ENCODE peak calls at places on chromosomes 16 and 17, in seven cellular contexts. One of them, this sample, is unnamed.

GRCh38 chr16:27785307-27785678 is 235.3 kb downstream of the KATNIP start:
- DNase-seq in activated T-cell treated with anti-CD3 and anti-CD28 coated beads, Interleukin-2, amount 50 U/mL, for 72 hours: no peak
- DNase-seq in kidney glomerular epithelial cell: no peak
- DNase-seq in occipital lobe: no peak
- DNase-seq in progenitor cell of endocrine pancreas: no peak
- DNase-seq in T-helper 17 cell: no peak
- DNase-seq in astrocyte of the hippocampus: no peak
- DNase-seq in this sample: no peak

GRCh38 chr17:39979865-39980401 is 674 bp upstream of the PSMD3 start:
- DNase-seq in activated T-cell treated with anti-CD3 and anti-CD28 coated beads, Interleukin-2, amount 50 U/mL, for 72 hours: no peak
- DNase-seq in kidney glomerular epithelial cell: peak
- DNase-seq in occipital lobe: no peak
- DNase-seq in progenitor cell of endocrine pancreas: peak
- DNase-seq in T-helper 17 cell: no peak
- DNase-seq in astrocyte of the hippocampus: no peak
- DNase-seq in this sample: no peak

GRCh38 chr17:1720856-1721386 is 3.6 kb upstream of the WDR81 start:
- DNase-seq in activated T-cell treated with anti-CD3 and anti-CD28 coated beads, Interleukin-2, amount 50 U/mL, for 72 hours: peak
- DNase-seq in kidney glomerular epithelial cell: peak
- DNase-seq in occipital lobe: no peak
- DNase-seq in progenitor cell of endocrine pancreas: peak
- DNase-seq in T-helper 17 cell: peak
- DNase-seq in astrocyte of the hippocampus: peak
- DNase-seq in this sample: peak

GRCh38 chr17:58684003-58684402 is 7.8 kb downstream of the TEX14 start:
- DNase-seq in activated T-cell treated with anti-CD3 and anti-CD28 coated beads, Interleukin-2, amount 50 U/mL, for 72 hours: no peak
- DNase-seq in kidney glomerular epithelial cell: no peak
- DNase-seq in occipital lobe: no peak
- DNase-seq in progenitor cell of endocrine pancreas: no peak
- DNase-seq in T-helper 17 cell: no peak
- DNase-seq in astrocyte of the hippocampus: no peak
- DNase-seq in this sample: no peak

GRCh38 chr17:80565347-80566053 is 20.9 kb downstream of the RPTOR start:
- DNase-seq in activated T-cell treated with anti-CD3 and anti-CD28 coated beads, Interleukin-2, amount 50 U/mL, for 72 hours: no peak
- DNase-seq in kidney glomerular epithelial cell: no peak
- DNase-seq in occipital lobe: no peak
- DNase-seq in progenitor cell of endocrine pancreas: no peak
- DNase-seq in T-helper 17 cell: no peak
- DNase-seq in astrocyte of the hippocampus: peak
- DNase-seq in this sample: no peak

GRCh38 chr16:27579086-27579980 is 29.4 kb downstream of the KATNIP start:
- DNase-seq in activated T-cell treated with anti-CD3 and anti-CD28 coated beads, Interleukin-2, amount 50 U/mL, for 72 hours: no peak
- DNase-seq in kidney glomerular epithelial cell: peak
- DNase-seq in occipital lobe: no peak
- DNase-seq in progenitor cell of endocrine pancreas: no peak
- DNase-seq in T-helper 17 cell: no peak
- DNase-seq in astrocyte of the hippocampus: peak
- DNase-seq in this sample: no peak

GRCh38 chr16:53745753-53746258 is 41.9 kb downstream of the FTO start:
- DNase-seq in activated T-cell treated with anti-CD3 and anti-CD28 coated beads, Interleukin-2, amount 50 U/mL, for 72 hours: no peak
- DNase-seq in kidney glomerular epithelial cell: peak
- DNase-seq in occipital lobe: no peak
- DNase-seq in progenitor cell of endocrine pancreas: no peak
- DNase-seq in T-helper 17 cell: no peak
- DNase-seq in astrocyte of the hippocampus: peak
- DNase-seq in this sample: no peak

GRCh38 chr16:55171241-55171640 is 152.8 kb upstream of the IRX6 start:
- DNase-seq in activated T-cell treated with anti-CD3 and anti-CD28 coated beads, Interleukin-2, amount 50 U/mL, for 72 hours: no peak
- DNase-seq in kidney glomerular epithelial cell: no peak
- DNase-seq in occipital lobe: no peak
- DNase-seq in progenitor cell of endocrine pancreas: no peak
- DNase-seq in T-helper 17 cell: no peak
- DNase-seq in astrocyte of the hippocampus: no peak
- DNase-seq in this sample: no peak

GRCh38 chr17:44043326-44043725 is 23.1 kb downstream of the LSM12 start:
- DNase-seq in activated T-cell treated with anti-CD3 and anti-CD28 coated beads, Interleukin-2, amount 50 U/mL, for 72 hours: no peak
- DNase-seq in kidney glomerular epithelial cell: no peak
- DNase-seq in occipital lobe: no peak
- DNase-seq in progenitor cell of endocrine pancreas: no peak
- DNase-seq in T-helper 17 cell: no peak
- DNase-seq in astrocyte of the hippocampus: no peak
- DNase-seq in this sample: no peak

GRCh38 chr17:39705786-39706348 is 6.0 kb downstream of the ERBB2 start:
- DNase-seq in activated T-cell treated with anti-CD3 and anti-CD28 coated beads, Interleukin-2, amount 50 U/mL, for 72 hours: no peak
- DNase-seq in kidney glomerular epithelial cell: no peak
- DNase-seq in occipital lobe: no peak
- DNase-seq in progenitor cell of endocrine pancreas: no peak
- DNase-seq in T-helper 17 cell: no peak
- DNase-seq in astrocyte of the hippocampus: peak
- DNase-seq in this sample: no peak

GRCh38 chr17:69111794-69112193 is 29.9 kb downstream of the ABCA6 start:
- DNase-seq in activated T-cell treated with anti-CD3 and anti-CD28 coated beads, Interleukin-2, amount 50 U/mL, for 72 hours: no peak
- DNase-seq in kidney glomerular epithelial cell: no peak
- DNase-seq in occipital lobe: no peak
- DNase-seq in progenitor cell of endocrine pancreas: no peak
- DNase-seq in T-helper 17 cell: no peak
- DNase-seq in astrocyte of the hippocampus: no peak
- DNase-seq in this sample: no peak

GRCh38 chr16:49491111-49491670 is 117.6 kb downstream of the C16orf78 start:
- DNase-seq in activated T-cell treated with anti-CD3 and anti-CD28 coated beads, Interleukin-2, amount 50 U/mL, for 72 hours: no peak
- DNase-seq in kidney glomerular epithelial cell: no peak
- DNase-seq in occipital lobe: no peak
- DNase-seq in progenitor cell of endocrine pancreas: no peak
- DNase-seq in T-helper 17 cell: no peak
- DNase-seq in astrocyte of the hippocampus: no peak
- DNase-seq in this sample: no peak

GRCh38 chr16:73713817-73714495 is 582.7 kb upstream of the PSMD7 start:
- DNase-seq in activated T-cell treated with anti-CD3 and anti-CD28 coated beads, Interleukin-2, amount 50 U/mL, for 72 hours: no peak
- DNase-seq in kidney glomerular epithelial cell: no peak
- DNase-seq in occipital lobe: no peak
- DNase-seq in progenitor cell of endocrine pancreas: no peak
- DNase-seq in T-helper 17 cell: no peak
- DNase-seq in astrocyte of the hippocampus: no peak
- DNase-seq in this sample: no peak

GRCh38 chr17:43449470-43450202 is 34.1 kb upstream of the DHX8 start:
- DNase-seq in activated T-cell treated with anti-CD3 and anti-CD28 coated beads, Interleukin-2, amount 50 U/mL, for 72 hours: no peak
- DNase-seq in kidney glomerular epithelial cell: peak
- DNase-seq in occipital lobe: no peak
- DNase-seq in progenitor cell of endocrine pancreas: no peak
- DNase-seq in T-helper 17 cell: no peak
- DNase-seq in astrocyte of the hippocampus: no peak
- DNase-seq in this sample: no peak

GRCh38 chr16:85663891-85664321 is 24.8 kb downstream of the GINS2 start:
- DNase-seq in activated T-cell treated with anti-CD3 and anti-CD28 coated beads, Interleukin-2, amount 50 U/mL, for 72 hours: no peak
- DNase-seq in kidney glomerular epithelial cell: no peak
- DNase-seq in occipital lobe: no peak
- DNase-seq in progenitor cell of endocrine pancreas: no peak
- DNase-seq in T-helper 17 cell: no peak
- DNase-seq in astrocyte of the hippocampus: no peak
- DNase-seq in this sample: no peak

GRCh38 chr16:55835578-55835977 is 2.7 kb upstream of the CES1 start:
- DNase-seq in activated T-cell treated with anti-CD3 and anti-CD28 coated beads, Interleukin-2, amount 50 U/mL, for 72 hours: no peak
- DNase-seq in kidney glomerular epithelial cell: no peak
- DNase-seq in occipital lobe: no peak
- DNase-seq in progenitor cell of endocrine pancreas: no peak
- DNase-seq in T-helper 17 cell: no peak
- DNase-seq in astrocyte of the hippocampus: no peak
- DNase-seq in this sample: no peak

GRCh38 chr17:36885761-36886365 is 51.4 kb upstream of the LHX1 start:
- DNase-seq in activated T-cell treated with anti-CD3 and anti-CD28 coated beads, Interleukin-2, amount 50 U/mL, for 72 hours: no peak
- DNase-seq in kidney glomerular epithelial cell: no peak
- DNase-seq in occipital lobe: no peak
- DNase-seq in progenitor cell of endocrine pancreas: no peak
- DNase-seq in T-helper 17 cell: no peak
- DNase-seq in astrocyte of the hippocampus: no peak
- DNase-seq in this sample: no peak

GRCh38 chr16:19808061-19808621 is 76.5 kb downstream of the GPRC5B start:
- DNase-seq in activated T-cell treated with anti-CD3 and anti-CD28 coated beads, Interleukin-2, amount 50 U/mL, for 72 hours: peak
- DNase-seq in kidney glomerular epithelial cell: peak
- DNase-seq in occipital lobe: no peak
- DNase-seq in progenitor cell of endocrine pancreas: no peak
- DNase-seq in T-helper 17 cell: no peak
- DNase-seq in astrocyte of the hippocampus: peak
- DNase-seq in this sample: no peak

GRCh38 chr17:72976971-72977767 is 115.3 kb downstream of the SLC39A11 start:
- DNase-seq in activated T-cell treated with anti-CD3 and anti-CD28 coated beads, Interleukin-2, amount 50 U/mL, for 72 hours: no peak
- DNase-seq in kidney glomerular epithelial cell: peak
- DNase-seq in occipital lobe: no peak
- DNase-seq in progenitor cell of endocrine pancreas: no peak
- DNase-seq in T-helper 17 cell: no peak
- DNase-seq in astrocyte of the hippocampus: peak
- DNase-seq in this sample: no peak

GRCh38 chr17:82334622-82335394 is 1.2 kb upstream of the SECTM1 start:
- DNase-seq in activated T-cell treated with anti-CD3 and anti-CD28 coated beads, Interleukin-2, amount 50 U/mL, for 72 hours: no peak
- DNase-seq in kidney glomerular epithelial cell: no peak
- DNase-seq in occipital lobe: no peak
- DNase-seq in progenitor cell of endocrine pancreas: no peak
- DNase-seq in T-helper 17 cell: no peak
- DNase-seq in astrocyte of the hippocampus: peak
- DNase-seq in this sample: peak

GRCh38 chr17:64081802-64082799 is 47.8 kb downstream of the ERN1 start:
- DNase-seq in activated T-cell treated with anti-CD3 and anti-CD28 coated beads, Interleukin-2, amount 50 U/mL, for 72 hours: peak
- DNase-seq in kidney glomerular epithelial cell: peak
- DNase-seq in occipital lobe: no peak
- DNase-seq in progenitor cell of endocrine pancreas: no peak
- DNase-seq in T-helper 17 cell: peak
- DNase-seq in astrocyte of the hippocampus: peak
- DNase-seq in this sample: no peak

GRCh38 chr17:44781553-44782348 is 23.0 kb downstream of the ADAM11 start:
- DNase-seq in activated T-cell treated with anti-CD3 and anti-CD28 coated beads, Interleukin-2, amount 50 U/mL, for 72 hours: no peak
- DNase-seq in kidney glomerular epithelial cell: no peak
- DNase-seq in occipital lobe: no peak
- DNase-seq in progenitor cell of endocrine pancreas: no peak
- DNase-seq in T-helper 17 cell: no peak
- DNase-seq in astrocyte of the hippocampus: no peak
- DNase-seq in this sample: no peak

GRCh38 chr17:29379084-29379811 is 10.9 kb upstream of the TAOK1 start:
- DNase-seq in activated T-cell treated with anti-CD3 and anti-CD28 coated beads, Interleukin-2, amount 50 U/mL, for 72 hours: no peak
- DNase-seq in kidney glomerular epithelial cell: peak
- DNase-seq in occipital lobe: no peak
- DNase-seq in progenitor cell of endocrine pancreas: no peak
- DNase-seq in T-helper 17 cell: no peak
- DNase-seq in astrocyte of the hippocampus: peak
- DNase-seq in this sample: no peak

GRCh38 chr17:8225813-8226535 is 15.6 kb upstream of the AURKB start:
- DNase-seq in activated T-cell treated with anti-CD3 and anti-CD28 coated beads, Interleukin-2, amount 50 U/mL, for 72 hours: peak
- DNase-seq in kidney glomerular epithelial cell: peak
- DNase-seq in occipital lobe: peak
- DNase-seq in progenitor cell of endocrine pancreas: no peak
- DNase-seq in T-helper 17 cell: peak
- DNase-seq in astrocyte of the hippocampus: peak
- DNase-seq in this sample: peak

GRCh38 chr16:84367297-84367680 is 1.0 kb upstream of the ATP2C2 start:
- DNase-seq in activated T-cell treated with anti-CD3 and anti-CD28 coated beads, Interleukin-2, amount 50 U/mL, for 72 hours: no peak
- DNase-seq in kidney glomerular epithelial cell: no peak
- DNase-seq in occipital lobe: no peak
- DNase-seq in progenitor cell of endocrine pancreas: no peak
- DNase-seq in T-helper 17 cell: no peak
- DNase-seq in astrocyte of the hippocampus: no peak
- DNase-seq in this sample: no peak

GRCh38 chr16:66383551-66383950 is 17.1 kb downstream of the CDH5 start:
- DNase-seq in activated T-cell treated with anti-CD3 and anti-CD28 coated beads, Interleukin-2, amount 50 U/mL, for 72 hours: no peak
- DNase-seq in kidney glomerular epithelial cell: no peak
- DNase-seq in occipital lobe: no peak
- DNase-seq in progenitor cell of endocrine pancreas: no peak
- DNase-seq in T-helper 17 cell: no peak
- DNase-seq in astrocyte of the hippocampus: no peak
- DNase-seq in this sample: no peak

GRCh38 chr16:77227745-77228144 is 28.5 kb downstream of the SYCE1L start:
- DNase-seq in activated T-cell treated with anti-CD3 and anti-CD28 coated beads, Interleukin-2, amount 50 U/mL, for 72 hours: peak
- DNase-seq in kidney glomerular epithelial cell: no peak
- DNase-seq in occipital lobe: no peak
- DNase-seq in progenitor cell of endocrine pancreas: no peak
- DNase-seq in T-helper 17 cell: no peak
- DNase-seq in astrocyte of the hippocampus: no peak
- DNase-seq in this sample: no peak

GRCh38 chr17:33039874-33040273 is 48.2 kb downstream of the SPACA3 start:
- DNase-seq in activated T-cell treated with anti-CD3 and anti-CD28 coated beads, Interleukin-2, amount 50 U/mL, for 72 hours: no peak
- DNase-seq in kidney glomerular epithelial cell: peak
- DNase-seq in occipital lobe: no peak
- DNase-seq in progenitor cell of endocrine pancreas: no peak
- DNase-seq in T-helper 17 cell: no peak
- DNase-seq in astrocyte of the hippocampus: no peak
- DNase-seq in this sample: no peak

GRCh38 chr17:27155866-27156265 is 138.0 kb upstream of the WSB1 start:
- DNase-seq in activated T-cell treated with anti-CD3 and anti-CD28 coated beads, Interleukin-2, amount 50 U/mL, for 72 hours: no peak
- DNase-seq in kidney glomerular epithelial cell: no peak
- DNase-seq in occipital lobe: no peak
- DNase-seq in progenitor cell of endocrine pancreas: no peak
- DNase-seq in T-helper 17 cell: no peak
- DNase-seq in astrocyte of the hippocampus: no peak
- DNase-seq in this sample: no peak

GRCh38 chr17:18963126-18964017 is 11.4 kb downstream of the SLC5A10 start:
- DNase-seq in activated T-cell treated with anti-CD3 and anti-CD28 coated beads, Interleukin-2, amount 50 U/mL, for 72 hours: no peak
- DNase-seq in kidney glomerular epithelial cell: no peak
- DNase-seq in occipital lobe: no peak
- DNase-seq in progenitor cell of endocrine pancreas: no peak
- DNase-seq in T-helper 17 cell: no peak
- DNase-seq in astrocyte of the hippocampus: no peak
- DNase-seq in this sample: no peak

GRCh38 chr17:33725675-33726271 is 432.7 kb upstream of the ASIC2 start:
- DNase-seq in activated T-cell treated with anti-CD3 and anti-CD28 coated beads, Interleukin-2, amount 50 U/mL, for 72 hours: peak
- DNase-seq in kidney glomerular epithelial cell: no peak
- DNase-seq in occipital lobe: no peak
- DNase-seq in progenitor cell of endocrine pancreas: peak
- DNase-seq in T-helper 17 cell: no peak
- DNase-seq in astrocyte of the hippocampus: peak
- DNase-seq in this sample: no peak

GRCh38 chr16:16083421-16084156 is 134.2 kb downstream of the ABCC1 start:
- DNase-seq in activated T-cell treated with anti-CD3 and anti-CD28 coated beads, Interleukin-2, amount 50 U/mL, for 72 hours: peak
- DNase-seq in kidney glomerular epithelial cell: peak
- DNase-seq in occipital lobe: no peak
- DNase-seq in progenitor cell of endocrine pancreas: no peak
- DNase-seq in T-helper 17 cell: no peak
- DNase-seq in astrocyte of the hippocampus: no peak
- DNase-seq in this sample: no peak

GRCh38 chr16:69013991-69014390 is 91.5 kb upstream of the HAS3 start:
- DNase-seq in activated T-cell treated with anti-CD3 and anti-CD28 coated beads, Interleukin-2, amount 50 U/mL, for 72 hours: no peak
- DNase-seq in kidney glomerular epithelial cell: no peak
- DNase-seq in occipital lobe: no peak
- DNase-seq in progenitor cell of endocrine pancreas: no peak
- DNase-seq in T-helper 17 cell: no peak
- DNase-seq in astrocyte of the hippocampus: no peak
- DNase-seq in this sample: no peak

GRCh38 chr16:56246051-56246817 is 54.9 kb downstream of the GNAO1 start:
- DNase-seq in activated T-cell treated with anti-CD3 and anti-CD28 coated beads, Interleukin-2, amount 50 U/mL, for 72 hours: no peak
- DNase-seq in kidney glomerular epithelial cell: peak
- DNase-seq in occipital lobe: peak
- DNase-seq in progenitor cell of endocrine pancreas: no peak
- DNase-seq in T-helper 17 cell: no peak
- DNase-seq in astrocyte of the hippocampus: peak
- DNase-seq in this sample: no peak

GRCh38 chr16:28494141-28494851 is at the start of gene APOBR:
- DNase-seq in activated T-cell treated with anti-CD3 and anti-CD28 coated beads, Interleukin-2, amount 50 U/mL, for 72 hours: peak
- DNase-seq in kidney glomerular epithelial cell: no peak
- DNase-seq in occipital lobe: no peak
- DNase-seq in progenitor cell of endocrine pancreas: no peak
- DNase-seq in T-helper 17 cell: peak
- DNase-seq in astrocyte of the hippocampus: no peak
- DNase-seq in this sample: peak